ENCODE peak calls at places on chromosomes 5 and 9, in nine cellular contexts. N is GM06990, F is B cell, O is GM10248, A is osteoblast, I is psoas muscle, J is GM20000, T is endothelial cell, W is foreskin fibroblast. V is an unnamed sample.

GRCh38 chr9:133855802-133856592 is 117.8 kb upstream of the SARDH start:
- DNase-seq in O (no peak), T (no peak), W (peak; percentile 38), A (no peak), I (peak; percentile 72), N (no peak), F (no peak), J (no peak), V (no peak)

GRCh38 chr5:164302533-164303235 is 797.3 kb downstream of the MAT2B start:
- DNase-seq in J (no peak), O (no peak), A (no peak), T (no peak), I (no peak), N (no peak), W (no peak), F (no peak), V (no peak)

GRCh38 chr9:74742792-74743389 is 144.8 kb downstream of the TRPM6 start:
- DNase-seq in F (no peak), O (no peak), I (no peak), N (no peak), A (no peak), W (peak; percentile 23), J (peak; percentile 14), T (peak; percentile 36), V (peak; percentile 41)

GRCh38 chr5:9790276-9790675 is 160.1 kb upstream of the TAS2R1 start:
- DNase-seq in T (no peak), W (no peak), O (no peak), N (no peak), F (no peak), I (no peak), A (no peak), J (no peak), V (no peak)

GRCh38 chr9:99948896-99949295 is 42.4 kb downstream of the STX17 start:
- DNase-seq in A (no peak), N (no peak), W (no peak), I (no peak), F (no peak), J (no peak), O (no peak), T (no peak), V (no peak)

GRCh38 chr5:168295574-168296201 is 4.2 kb downstream of the WWC1 start:
- DNase-seq in A (peak; percentile 97), I (no peak), W (peak; percentile 60), F (no peak), T (peak; percentile 62), O (no peak), N (no peak), J (no peak), V (no peak)

GRCh38 chr5:172731286-172732073 is 39.5 kb downstream of the DUSP1 start:
- DNase-seq in F (no peak), I (no peak), T (no peak), W (no peak), A (peak; percentile 34), J (no peak), O (no peak), N (no peak), V (no peak)

GRCh38 chr5:175712313-175712680 is 54.4 kb downstream of the HRH2 start:
- DNase-seq in I (peak; percentile 40), F (no peak), N (no peak), J (no peak), T (no peak), O (no peak), W (no peak), A (no peak), V (no peak)

GRCh38 chr9:92147030-92147853 is 32.0 kb upstream of the SPTLC1 start:
- DNase-seq in I (no peak), F (no peak), O (peak; percentile 50), N (no peak), T (no peak), J (peak; percentile 58), A (peak; percentile 96), W (peak; percentile 86), V (peak; percentile 37)

GRCh38 chr5:10712574-10713366 is 48.3 kb downstream of the DAP start:
- DNase-seq in F (no peak), J (peak; percentile 43), W (no peak), I (no peak), A (no peak), O (no peak), N (no peak), T (no peak), V (no peak)

GRCh38 chr9:106820866-106821265 is 42.1 kb upstream of the ZNF462 start:
- DNase-seq in O (no peak), T (no peak), N (no peak), F (no peak), I (no peak), A (no peak), W (no peak), J (no peak), V (no peak)

GRCh38 chr9:129751841-129752801 is 721 bp downstream of the PTGES start:
- DNase-seq in O (no peak), T (no peak), J (no peak), I (no peak), N (no peak), W (no peak), F (peak; percentile 24), A (peak; percentile 49), V (no peak)

GRCh38 chr5:164345173-164345572 is 839.8 kb downstream of the MAT2B start:
- DNase-seq in F (no peak), J (no peak), N (no peak), A (peak; percentile 63), I (no peak), T (no peak), O (no peak), W (no peak), V (no peak)

GRCh38 chr5:51095481-51095880 is 287.8 kb upstream of the ISL1 start:
- DNase-seq in I (no peak), T (no peak), A (no peak), F (no peak), J (no peak), N (no peak), O (no peak), W (no peak), V (no peak)

GRCh38 chr5:157516626-157517325 is 56.8 kb downstream of the NIPAL4 start:
- DNase-seq in F (no peak), I (peak; percentile 75), O (no peak), W (peak; percentile 68), N (no peak), J (no peak), T (no peak), A (peak; percentile 94), V (no peak)

GRCh38 chr9:89319015-89319905 is 960 bp downstream of the SECISBP2 start:
- DNase-seq in N (no peak), O (no peak), F (no peak), W (no peak), T (no peak), I (no peak), A (no peak), J (no peak), V (no peak)

GRCh38 chr9:129944501-129945116 is 98.4 kb downstream of the FNBP1 start:
- DNase-seq in A (peak; percentile 43), O (no peak), I (no peak), F (no peak), N (no peak), T (no peak), W (no peak), J (no peak), V (peak; percentile 81)

GRCh38 chr5:150343994-150344393 is 13.5 kb upstream of the TCOF1 start:
- DNase-seq in T (no peak), A (no peak), N (no peak), O (no peak), W (no peak), J (no peak), I (no peak), F (no peak), V (no peak)

GRCh38 chr5:98464737-98465330 is 308.6 kb upstream of the RGMB start:
- DNase-seq in A (peak; percentile 55), T (no peak), N (peak; percentile 24), W (no peak), O (no peak), J (no peak), F (no peak), I (no peak), V (no peak)

GRCh38 chr5:178793156-178793555 is 62.7 kb upstream of the ZNF354A start:
- DNase-seq in T (peak; percentile 27), J (no peak), F (no peak), A (no peak), N (no peak), O (no peak), W (no peak), I (no peak), V (peak; percentile 51)
- TF ChIP-seq CTCF in T (no peak), J (no peak), F (no peak), A (peak; percentile 11), N (no peak), O (no peak), W (no peak), I (peak; percentile 7), V (peak; percentile 24)

GRCh38 chr5:77282337-77283027 is 72.0 kb downstream of the PDE8B start:
- DNase-seq in W (peak; percentile 91), T (no peak), I (no peak), J (no peak), N (no peak), F (no peak), A (peak; percentile 77), O (no peak), V (no peak)
- TF ChIP-seq CTCF in W (peak; percentile 68), T (no peak), I (no peak), J (no peak), N (no peak), F (no peak), A (peak; percentile 43), O (no peak), V (no peak)

GRCh38 chr9:79155308-79155707 is 416.5 kb upstream of the TLE4 start:
- DNase-seq in O (no peak), F (no peak), A (no peak), N (no peak), I (no peak), W (no peak), T (no peak), J (no peak), V (peak; percentile 11)
- TF ChIP-seq CTCF in O (no peak), F (no peak), A (no peak), N (no peak), I (no peak), W (no peak), T (no peak), J (no peak), V (no peak)

GRCh38 chr9:127185931-127186781 is 63.7 kb upstream of the ANGPTL2 start:
- DNase-seq in F (no peak), I (peak; percentile 90), N (no peak), T (no peak), J (no peak), O (no peak), W (peak; percentile 94), A (peak; percentile 92), V (no peak)

GRCh38 chr9:127185181-127185580 is 62.7 kb upstream of the ANGPTL2 start:
- DNase-seq in O (no peak), F (no peak), J (no peak), W (no peak), T (no peak), A (peak; percentile 62), N (no peak), I (peak; percentile 31), V (no peak)

GRCh38 chr9:127188396-127188795 is 66.0 kb upstream of the ANGPTL2 start:
- DNase-seq in T (no peak), N (no peak), W (no peak), I (peak; percentile 39), J (no peak), F (no peak), O (no peak), A (peak; percentile 60), V (no peak)

GRCh38 chr9:127186799-127187198 is 64.4 kb upstream of the ANGPTL2 start:
- DNase-seq in T (no peak), N (no peak), F (no peak), O (no peak), A (no peak), J (no peak), W (no peak), I (no peak), V (no peak)

GRCh38 chr9:127187231-127187956 is 65.0 kb upstream of the ANGPTL2 start:
- DNase-seq in W (peak; percentile 94), N (no peak), A (peak; percentile 98), I (peak; percentile 83), J (no peak), O (no peak), F (no peak), T (no peak), V (peak; percentile 20)
- TF ChIP-seq CTCF in W (no peak), N (no peak), A (no peak), I (no peak), J (no peak), O (no peak), F (no peak), T (no peak), V (no peak)